ENCODE peak calls at places on chromosome 13, in eight cellular contexts. A is sigmoid colon; R is C1 segment of cervical spinal cord; O is endothelial cell; U is ecto neural progenitor cell; Y is hypothalamus; Z is left cardiac atrium; W is stimulated activated CD8-positive, alpha-beta memory T cell treated with anti-CD3 and anti-CD28 coated beads, Interleukin-15, amount 100 ng/mL, for 4 hours. V is an unnamed sample.

GRCh38 chr13:39887424-39887823 is 232.0 kb downstream of the COG6 start:
- DNase-seq in O (no peak), R (no peak), W (no peak), A (no peak), Y (no peak), Z (no peak), U (no peak), V (no peak)

GRCh38 chr13:111292710-111293485 is 27.5 kb upstream of the TEX29 start:
- DNase-seq in U (no peak), A (no peak), R (no peak), Z (no peak), W (no peak), O (no peak), Y (no peak), V (no peak)

GRCh38 chr13:37277435-37278144 is 172.1 kb upstream of the CSNK1A1L start:
- DNase-seq in W (no peak), U (no peak), A (no peak), Y (no peak), Z (no peak), O (no peak), R (no peak), V (no peak)

GRCh38 chr13:112627161-112627560 is 39.2 kb upstream of the TUBGCP3 start:
- DNase-seq in Y (no peak), R (no peak), Z (no peak), U (no peak), A (no peak), W (no peak), O (no peak), V (no peak)

GRCh38 chr13:107883561-107884175 is 331.7 kb downstream of the LIG4 start:
- DNase-seq in O (no peak), W (no peak), A (no peak), R (no peak), Y (no peak), U (no peak), Z (no peak), V (no peak)

GRCh38 chr13:99035715-99036114 is 57.9 kb upstream of the DOCK9 start:
- DNase-seq in O (no peak), Y (no peak), R (no peak), A (no peak), U (peak; percentile 7), Z (no peak), W (no peak), V (no peak)

GRCh38 chr13:29573190-29573589 is 22.3 kb downstream of the SLC7A1 start:
- DNase-seq in Z (no peak), O (no peak), U (no peak), Y (no peak), R (no peak), A (peak; percentile 82), W (no peak), V (no peak)

GRCh38 chr13:101416181-101417042 is at the start of gene NALCN:
- DNase-seq in A (no peak), Y (no peak), R (peak; percentile 10), U (peak; percentile 70), Z (peak; percentile 27), W (no peak), O (peak; percentile 37), V (peak; percentile 39)

GRCh38 chr13:36913463-36913862 is 6.6 kb downstream of the SMAD9 start:
- DNase-seq in O (no peak), R (no peak), A (no peak), Y (no peak), Z (no peak), U (no peak), W (no peak), V (no peak)

GRCh38 chr13:42474954-42475353 is 99.0 kb upstream of the TNFSF11 start:
- DNase-seq in A (no peak), O (no peak), R (no peak), Y (no peak), U (no peak), W (no peak), Z (no peak), V (no peak)

GRCh38 chr13:19088416-19088815 is 93.2 kb downstream of the TUBA3C start:
- DNase-seq in R (no peak), U (no peak), Z (no peak), Y (no peak), W (no peak), A (no peak), O (no peak), V (no peak)

GRCh38 chr13:112078216-112078615 is 11.3 kb downstream of the SOX1 start:
- DNase-seq in U (peak; percentile 60), Z (no peak), A (no peak), W (no peak), O (no peak), R (no peak), Y (no peak), V (no peak)

GRCh38 chr13:90800082-90800746 is 547.3 kb upstream of the MIR17HG start:
- DNase-seq in R (no peak), Y (no peak), U (no peak), W (no peak), Z (peak; percentile 58), A (no peak), O (no peak), V (no peak)

GRCh38 chr13:88005188-88005587 is 334.0 kb downstream of the SLITRK5 start:
- DNase-seq in W (no peak), U (no peak), O (no peak), A (no peak), R (no peak), Y (no peak), Z (no peak), V (no peak)

GRCh38 chr13:113537909-113538688 is 46.5 kb upstream of the TFDP1 start:
- DNase-seq in A (peak; percentile 36), Y (no peak), U (no peak), R (no peak), W (no peak), O (no peak), Z (no peak), V (no peak)

GRCh38 chr13:94239135-94239534 is 240.3 kb downstream of the DCT start:
- DNase-seq in Y (no peak), W (no peak), Z (no peak), O (no peak), U (no peak), A (no peak), R (no peak), V (no peak)

GRCh38 chr13:78603240-78603947 is at the start of gene POU4F1:
- DNase-seq in O (peak; percentile 82), A (no peak), U (peak; percentile 91), W (peak; percentile 27), R (no peak), Z (no peak), Y (no peak), V (peak; percentile 93)

GRCh38 chr13:44857736-44858135 is 131.5 kb downstream of the NUFIP1 start:
- DNase-seq in R (no peak), A (no peak), Y (no peak), Z (no peak), W (no peak), U (no peak), O (no peak), V (no peak)

GRCh38 chr13:24263652-24264051 is 45.7 kb upstream of the C1QTNF9 start:
- DNase-seq in O (no peak), U (no peak), W (no peak), R (no peak), Z (no peak), Y (no peak), A (no peak), V (no peak)

GRCh38 chr13:95115525-95115924 is 185.7 kb downstream of the ABCC4 start:
- DNase-seq in W (no peak), Z (no peak), U (no peak), Y (no peak), R (no peak), O (no peak), A (no peak), V (no peak)